ENCODE peak calls at places on chromosomes 1 and 21, in five cellular contexts. A, C, T, X and S are unnamed samples.

GRCh38 chr1:2914702-2915101 is 106.6 kb upstream of the ACTRT2 start:
- DNase-seq in A (no peak), C (no peak), T (no peak), X (no peak), S (no peak)

GRCh38 chr1:19815801-19816736 is 986 bp upstream of the RNF186 start:
- DNase-seq in A (no peak), C (no peak), T (no peak), X (no peak), S (peak; percentile 17)

GRCh38 chr1:83583351-83584014 is 415.4 kb downstream of the TTLL7 start:
- DNase-seq in A (no peak), C (peak; percentile 23), T (no peak), X (no peak), S (no peak)

GRCh38 chr1:197692965-197693364 is 82.3 kb downstream of the DENND1B start:
- DNase-seq in A (no peak), C (no peak), T (no peak), X (no peak), S (no peak)

GRCh38 chr1:193402977-193403376 is 216.6 kb upstream of the B3GALT2 start:
- DNase-seq in A (no peak), C (no peak), T (no peak), X (no peak), S (no peak)

GRCh38 chr1:158019177-158019868 is 25.9 kb downstream of the KIRREL1 start:
- DNase-seq in A (no peak), C (peak; percentile 64), T (no peak), X (no peak), S (no peak)

GRCh38 chr1:82517586-82517985 is 716.9 kb downstream of the ADGRL2 start:
- DNase-seq in A (no peak), C (no peak), T (no peak), X (no peak), S (no peak)

GRCh38 chr1:244322791-244323521 is 128.8 kb downstream of the ADSS2 start:
- DNase-seq in A (peak; percentile 66), C (peak; percentile 68), T (no peak), X (no peak), S (peak; percentile 57)

GRCh38 chr1:180642781-180643180 is 11.0 kb downstream of the XPR1 start:
- DNase-seq in A (no peak), C (no peak), T (no peak), X (no peak), S (no peak)

GRCh38 chr21:17848228-17848627 is 29.1 kb upstream of the C21orf91 start:
- DNase-seq in A (no peak), C (peak; percentile 16), T (no peak), X (no peak), S (no peak)

GRCh38 chr1:67041836-67042503 is 12.0 kb downstream of the SLC35D1 start:
- DNase-seq in A (no peak), C (no peak), T (no peak), X (no peak), S (no peak)

GRCh38 chr1:94777281-94777680 is 42.9 kb upstream of the SLC44A3 start:
- DNase-seq in A (no peak), C (no peak), T (no peak), X (no peak), S (no peak)

GRCh38 chr1:65393345-65393744 is 27.1 kb upstream of the LEPR start:
- DNase-seq in A (no peak), C (no peak), T (no peak), X (no peak), S (no peak)

GRCh38 chr21:31459457-31459856 is 115.4 kb upstream of the TIAM1 start:
- DNase-seq in A (no peak), C (no peak), T (no peak), X (no peak), S (no peak)

GRCh38 chr1:25543425-25544242 is at the start of gene LDLRAP1:
- DNase-seq in A (no peak), C (peak; percentile 78), T (no peak), X (peak; percentile 61), S (no peak)

GRCh38 chr1:73998348-73998959 is 199.5 kb downstream of the LRRIQ3 start:
- DNase-seq in A (no peak), C (no peak), T (no peak), X (no peak), S (peak; percentile 25)

GRCh38 chr1:226738421-226738994 is 574 bp downstream of the ITPKB start:
- DNase-seq in A (no peak), C (peak; percentile 43), T (peak; percentile 60), X (peak; percentile 48), S (no peak)

GRCh38 chr1:54579337-54579781 is 31.3 kb downstream of the ACOT11 start:
- DNase-seq in A (no peak), C (no peak), T (no peak), X (no peak), S (no peak)

GRCh38 chr1:99590578-99591209 is 55.2 kb upstream of the PALMD start:
- DNase-seq in A (no peak), C (no peak), T (no peak), X (no peak), S (no peak)

GRCh38 chr1:85363526-85363925 is 87.1 kb upstream of the BCL10 start:
- DNase-seq in A (no peak), C (no peak), T (no peak), X (no peak), S (no peak)

GRCh38 chr21:42474982-42475381 is 21.0 kb downstream of the RSPH1 start:
- DNase-seq in A (no peak), C (no peak), T (no peak), X (no peak), S (no peak)

GRCh38 chr1:155591770-155592169 is 18.2 kb upstream of the MSTO1 start:
- DNase-seq in A (no peak), C (peak; percentile 12), T (peak; percentile 28), X (no peak), S (peak; percentile 27)

GRCh38 chr1:235923466-235924008 is 56.8 kb upstream of the LYST start:
- DNase-seq in A (no peak), C (no peak), T (no peak), X (peak; percentile 47), S (no peak)

GRCh38 chr21:45489480-45489982 is 52.7 kb downstream of the SLC19A1 start:
- DNase-seq in A (no peak), C (no peak), T (no peak), X (no peak), S (no peak)

GRCh38 chr1:19734472-19734999 is 65.2 kb downstream of the TMCO4 start:
- DNase-seq in A (no peak), C (no peak), T (no peak), X (no peak), S (no peak)

GRCh38 chr21:42146821-42147220 is 72.1 kb upstream of the ABCG1 start:
- DNase-seq in A (no peak), C (no peak), T (peak; percentile 3), X (no peak), S (no peak)

GRCh38 chr1:119987112-119987511 is 82.3 kb downstream of the NOTCH2 start:
- DNase-seq in A (no peak), C (peak; percentile 7), T (no peak), X (no peak), S (no peak)

GRCh38 chr1:2290595-2291510 is 62.7 kb downstream of the SKI start:
- DNase-seq in A (peak; percentile 78), C (peak; percentile 86), T (peak; percentile 90), X (peak; percentile 90), S (no peak)

GRCh38 chr21:46137908-46138307 is 17.5 kb downstream of the FTCD start:
- DNase-seq in A (no peak), C (no peak), T (no peak), X (no peak), S (no peak)

DNA sequence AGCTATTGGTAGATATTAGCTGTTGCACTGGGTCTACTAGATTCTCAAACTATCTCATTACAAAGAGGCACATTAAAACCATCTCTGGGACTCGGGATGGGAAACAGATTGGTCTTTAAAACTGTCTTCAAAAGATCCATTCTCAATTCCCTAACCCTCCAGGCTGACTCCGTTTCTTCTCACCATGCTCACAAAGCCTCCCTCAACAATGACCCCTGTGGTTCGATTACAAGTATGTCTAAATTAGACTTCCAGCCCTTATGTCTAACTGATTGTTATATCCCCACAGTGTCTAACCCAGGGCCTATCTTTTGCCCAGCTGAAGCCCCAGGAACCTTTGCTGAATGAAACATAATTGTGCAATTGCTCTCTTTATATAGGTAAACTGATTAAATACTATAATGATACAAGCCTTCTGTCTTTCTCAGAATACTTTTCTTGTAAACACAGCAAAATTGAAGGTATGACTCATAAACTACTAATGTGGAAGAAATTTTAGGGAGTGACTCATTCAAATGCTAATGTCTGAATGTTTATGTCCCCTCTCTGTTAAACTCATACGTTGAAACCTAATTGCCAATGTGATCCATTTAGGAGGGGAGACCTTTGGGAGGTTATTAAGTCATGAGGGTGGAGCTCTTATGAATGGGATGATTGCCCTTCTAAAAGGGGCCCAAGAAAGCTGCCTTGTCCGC is 65.6 kb upstream of the DAB1 start:
- DNase-seq in A (no peak), C (no peak), T (no peak), X (no peak), S (no peak)
- H3K4me3 ChIP-seq in A (no peak overlapping the region), C (no peak overlapping the region), T (no peak overlapping the region), X (no peak overlapping the region), S (no peak overlapping the region)

GRCh38 chr21:15241997-15242767 is 177.4 kb upstream of the NRIP1 start:
- DNase-seq in A (no peak), C (no peak), T (no peak), X (no peak), S (no peak)
- TF ChIP-seq CTCF in A (no peak), C (no peak), T (no peak), X (no peak), S (no peak)

DNA sequence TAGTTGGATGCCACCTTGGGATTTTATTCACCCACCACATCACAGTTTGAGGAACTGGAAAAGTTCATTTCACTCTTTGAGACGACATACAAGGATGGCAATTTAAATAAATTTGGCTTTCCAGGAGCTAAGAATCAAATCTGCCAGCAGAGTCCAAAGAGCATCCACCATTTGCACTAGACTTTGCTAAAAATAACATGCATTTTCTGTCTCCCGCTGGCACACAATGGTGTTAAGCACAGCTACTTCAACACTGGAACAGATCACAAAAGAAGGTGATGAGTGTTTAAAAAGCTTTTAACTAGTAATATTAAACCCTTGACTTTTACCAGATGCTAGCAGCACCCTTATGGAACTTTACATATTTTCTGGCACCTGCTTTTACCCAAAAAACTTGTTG is 44.6 kb downstream of the MAEL start:
- DNase-seq in A (no peak), C (no peak), T (no peak), X (no peak), S (no peak)
- H3K4me3 ChIP-seq in A (no peak overlapping the region), C (no peak overlapping the region), T (no peak overlapping the region), X (no peak overlapping the region), S (no peak overlapping the region)

GRCh38 chr1:77048615-77049005 is 170.6 kb downstream of the PIGK start:
- DNase-seq in A (no peak), C (no peak), T (no peak), X (no peak), S (no peak)

GRCh38 chr1:77040817-77041216 is 173.5 kb downstream of the ST6GALNAC5 start:
- DNase-seq in A (no peak), C (no peak), T (no peak), X (no peak), S (no peak)

GRCh38 chr1:77047978-77048614 is 171.1 kb downstream of the PIGK start:
- DNase-seq in A (no peak), C (no peak), T (peak; percentile 16), X (no peak), S (no peak)

GRCh38 chr1:77039739-77040138 is 172.5 kb downstream of the ST6GALNAC5 start:
- DNase-seq in A (no peak), C (peak; percentile 67), T (no peak), X (no peak), S (no peak)

GRCh38 chr1:77044133-77044849 is 174.9 kb downstream of the PIGK start:
- DNase-seq in A (no peak), C (no peak), T (no peak), X (no peak), S (no peak)
- TF ChIP-seq CTCF in A (no peak), C (no peak), T (no peak), X (no peak), S (no peak)